ENCODE peak calls at places on chromosomes 4 and X, in ten cellular contexts. R is CD8-positive, alpha-beta T cell; D is GM23248; P is body of pancreas; K is hepatocyte; Q is neuronal stem cell; J is H1; N is A549; F is mammary epithelial cell; X is sciatic nerve. U is an unnamed sample.

GRCh38 chrX:143669395-143669794 is 33.5 kb upstream of the SLITRK4 start:
- DNase-seq in R (no peak), D (peak; percentile 28), P (no peak), K (peak; percentile 8), Q (no peak), J (no peak), N (no peak), F (peak; percentile 24), X (no peak), U (no peak)

GRCh38 chrX:132120913-132121312 is 6.9 kb downstream of the FRMD7 start:
- DNase-seq in R (no peak), D (no peak), P (no peak), K (no peak), Q (no peak), J (no peak), N (no peak), F (no peak), X (no peak), U (no peak)

GRCh38 chr4:48585401-48585800 is 95.3 kb downstream of the ZAR1 start:
- DNase-seq in R (no peak), D (no peak), P (no peak), K (no peak), Q (no peak), J (no peak), N (no peak), F (no peak), X (no peak), U (no peak)

GRCh38 chr4:23268072-23268771 is 575.5 kb downstream of the GBA3 start:
- DNase-seq in R (no peak), D (no peak), P (no peak), K (no peak), Q (no peak), J (no peak), N (no peak), F (no peak), X (no peak), U (no peak)

GRCh38 chr4:54902261-54902660 is 223.1 kb downstream of the KDR start:
- DNase-seq in R (no peak), D (peak; percentile 46), P (no peak), K (no peak), Q (no peak), J (no peak), N (no peak), F (peak; percentile 85), X (no peak), U (peak; percentile 43)

GRCh38 chr4:90951037-90951436 is 823.8 kb downstream of the CCSER1 start:
- DNase-seq in R (no peak), D (no peak), P (no peak), K (peak; percentile 81), Q (no peak), J (no peak), N (peak; percentile 81), F (peak; percentile 88), X (no peak), U (peak; percentile 61)

GRCh38 chr4:39526283-39526682 is 956 bp downstream of the UGDH start:
- DNase-seq in R (no peak), D (no peak), P (no peak), K (no peak), Q (no peak), J (no peak), N (no peak), F (no peak), X (no peak), U (no peak)

GRCh38 chr4:154317600-154317999 is 174.0 kb downstream of the DCHS2 start:
- DNase-seq in R (no peak), D (no peak), P (no peak), K (no peak), Q (no peak), J (no peak), N (no peak), F (no peak), X (no peak), U (no peak)

GRCh38 chr4:16897351-16897750 is 1.1 kb downstream of the LDB2 start:
- DNase-seq in R (no peak), D (peak; percentile 60), P (no peak), K (no peak), Q (no peak), J (no peak), N (no peak), F (no peak), X (no peak), U (peak; percentile 30)

GRCh38 chr4:21652508-21653108 is 296.0 kb downstream of the KCNIP4 start:
- DNase-seq in R (no peak), D (no peak), P (no peak), K (no peak), Q (no peak), J (no peak), N (no peak), F (no peak), X (no peak), U (no peak)

GRCh38 chr4:165634766-165635165 is 238.3 kb upstream of the TLL1 start:
- DNase-seq in R (no peak), D (no peak), P (no peak), K (no peak), Q (no peak), J (no peak), N (no peak), F (peak; percentile 7), X (no peak), U (no peak)